ENCODE peak calls at places on chromosomes 5 and 9, in nine cellular contexts. P is stimulated activated CD4-positive, alpha-beta T cell treated with anti-CD3 and anti-CD28 coated beads, Interleukin-1b, Interleukin-23, amount 100 ng/mL, for 24 hours; R is HEK293T; U is A549; O is astrocyte of the hippocampus; K is stimulated activated naive B cell treated with anti-CD40 and anti-IgM and Interleukin-4, amounts not matched to agents 10 μg/mL and 1 μg/mL and 100 μg/mL, for 72 hours; N is spleen; Y is heart right ventricle; X is SW480. F is an unnamed sample.

GRCh38 chr5:158133369-158133768 is 274.4 kb upstream of the CLINT1 start:
- DNase-seq in N (no peak), Y (no peak), R (no peak), P (no peak), X (no peak), O (no peak), U (no peak), K (no peak), F (no peak)

GRCh38 chr5:33313150-33313549 is 127.6 kb upstream of the TARS1 start:
- DNase-seq in K (no peak), X (peak; percentile 5), P (no peak), U (peak; percentile 94), O (peak; percentile 75), N (no peak), Y (no peak), R (no peak), F (no peak)

GRCh38 chr9:93650448-93650847 is 74.1 kb downstream of the PHF2 start:
- DNase-seq in N (peak; percentile 74), X (no peak), U (no peak), P (no peak), O (no peak), R (no peak), Y (no peak), K (no peak), F (no peak)

GRCh38 chr9:131630206-131630831 is 85.0 kb downstream of the PRRT1B start:
- DNase-seq in R (no peak), K (peak; percentile 91), O (no peak), N (no peak), X (no peak), U (no peak), Y (no peak), P (no peak), F (no peak)

GRCh38 chr5:180138214-180138975 is 66.8 kb upstream of the RNF130 start:
- DNase-seq in U (no peak), R (no peak), P (no peak), K (no peak), N (no peak), X (no peak), O (no peak), Y (no peak), F (no peak)

GRCh38 chr5:137605377-137605776 is 106.3 kb upstream of the SPOCK1 start:
- DNase-seq in Y (no peak), P (no peak), X (peak; percentile 30), K (no peak), R (no peak), U (no peak), O (peak; percentile 57), N (no peak), F (no peak)

GRCh38 chr9:98953877-98954610 is 10.3 kb downstream of the COL15A1 start:
- DNase-seq in P (no peak), K (no peak), X (no peak), U (no peak), N (no peak), Y (no peak), O (no peak), R (no peak), F (no peak)

GRCh38 chr5:177604656-177605055 is 4.7 kb downstream of the B4GALT7 start:
- DNase-seq in O (no peak), K (no peak), X (no peak), Y (no peak), P (no peak), U (no peak), N (no peak), R (no peak), F (no peak)

GRCh38 chr5:132215329-132215728 is 12.3 kb downstream of the P4HA2 start:
- DNase-seq in X (peak; percentile 33), Y (peak; percentile 93), K (no peak), U (peak; percentile 48), O (peak; percentile 99), R (peak; percentile 23), P (no peak), N (peak; percentile 74), F (no peak)

GRCh38 chr9:24899463-24899862 is 353.8 kb upstream of the IZUMO3 start:
- DNase-seq in P (no peak), N (no peak), K (no peak), O (no peak), U (no peak), R (no peak), Y (no peak), X (no peak), F (no peak)

GRCh38 chr5:19531374-19531952 is 456.5 kb downstream of the CDH18 start:
- DNase-seq in U (no peak), X (peak; percentile 95), R (no peak), Y (no peak), N (no peak), K (no peak), P (no peak), O (peak; percentile 6), F (no peak)

GRCh38 chr5:52863715-52864114 is 76.0 kb downstream of the ITGA1 start:
- DNase-seq in X (no peak), P (no peak), N (no peak), U (no peak), O (peak; percentile 45), R (no peak), Y (no peak), K (no peak), F (no peak)